ENCODE peak calls at places on chromosomes 3 and 15, in four cellular contexts. H is CD4-positive, alpha-beta memory T cell; V is body of pancreas; Q is heart right ventricle. F is an unnamed sample. For H3K4me1, the result is how much of the 10 kb centered on the place peaks cover.

GRCh38 chr3:55521086-55522060 is 34.3 kb upstream of the WNT5A start:
- DNase-seq in Q (no peak), H (no peak), V (no peak), F (no peak)

GRCh38 chr15:92196342-92196741 is 197.3 kb upstream of the ST8SIA2 start:
- DNase-seq in H (no peak), V (no peak), Q (no peak), F (no peak)

GRCh38 chr15:74817370-74817737 is 4.7 kb downstream of the LMAN1L start:
- DNase-seq in H (no peak), V (no peak), Q (peak), F (no peak)

GRCh38 chr3:158768881-158769518 is 32.9 kb upstream of the MFSD1 start:
- DNase-seq in Q (peak), H (no peak), V (no peak), F (no peak)

GRCh38 chr3:23676093-23676492 is 129.7 kb upstream of the UBE2E1 start:
- DNase-seq in V (no peak), Q (no peak), H (no peak), F (no peak)

GRCh38 chr3:45480871-45481270 is 92.5 kb downstream of the LARS2 start:
- DNase-seq in Q (no peak), H (no peak), V (no peak), F (no peak)

GRCh38 chr3:22939349-22939748 is 263.8 kb upstream of the UBE2E2 start:
- DNase-seq in V (no peak), Q (no peak), H (no peak), F (no peak)

GRCh38 chr3:134645515-134645914 is 5.3 kb downstream of the KY start:
- DNase-seq in V (no peak), Q (no peak), H (no peak), F (no peak)

GRCh38 chr3:143480306-143480852 is 360.8 kb downstream of the CHST2 start:
- DNase-seq in Q (no peak), V (no peak), H (no peak), F (no peak)

GRCh38 chr15:85504739-85505676 is 124.6 kb downstream of the AKAP13 start:
- DNase-seq in H (peak), Q (peak), V (peak), F (peak)

GRCh38 chr3:48960841-48961413 is 29.1 kb upstream of the P4HTM start:
- DNase-seq in H (no peak), V (no peak), Q (no peak), F (no peak)

GRCh38 chr3:126982125-126982521 is 792 bp upstream of the PLXNA1 start:
- DNase-seq in H (no peak), V (no peak), Q (no peak), F (peak)

GRCh38 chr3:104392327-104392726 is 974.4 kb upstream of the ALCAM start:
- DNase-seq in V (no peak), Q (no peak), H (no peak), F (no peak)

GRCh38 chr3:52277071-52277964 is 1.1 kb downstream of the WDR82 start:
- DNase-seq in H (peak), Q (peak), V (peak), F (peak)

GRCh38 chr3:15892311-15892710 is 94.5 kb upstream of the ANKRD28 start:
- DNase-seq in V (no peak), H (no peak), Q (no peak), F (no peak)

GRCh38 chr15:89389841-89390603 is 55.4 kb upstream of the POLG start:
- DNase-seq in V (no peak), Q (no peak), H (no peak), F (no peak)

GRCh38 chr3:171829841-171830559 is 13.1 kb upstream of the TMEM212 start:
- DNase-seq in V (peak), Q (peak), H (no peak), F (peak)

GRCh38 chr15:94875550-94875949 is 644.2 kb downstream of the MCTP2 start:
- DNase-seq in V (no peak), H (no peak), Q (no peak), F (no peak)

GRCh38 chr15:68794869-68795268 is 25.8 kb downstream of the ANP32A start:
- DNase-seq in Q (no peak), H (no peak), V (no peak), F (no peak)

GRCh38 chr15:70629735-70630273 is 133.6 kb downstream of the UACA start:
- DNase-seq in Q (no peak), V (no peak), H (no peak), F (no peak)

GRCh38 chr15:32004249-32004648 is 26.1 kb upstream of the CHRNA7 start:
- DNase-seq in Q (no peak), V (no peak), H (no peak), F (no peak)

GRCh38 chr3:141336672-141337522 is 31.4 kb upstream of the ZBTB38 start:
- DNase-seq in Q (no peak), V (no peak), H (no peak), F (no peak)

GRCh38 chr3:12638105-12638504 is 25.8 kb downstream of the RAF1 start:
- DNase-seq in Q (no peak), V (no peak), H (no peak), F (no peak)

GRCh38 chr15:50543556-50543955 is 2.9 kb downstream of the USP50 start:
- DNase-seq in H (no peak), V (no peak), Q (no peak), F (no peak)

GRCh38 chr3:15601399-15602145 is at the start of the genes BTD and HACL1:
- DNase-seq in H (peak), V (peak), Q (peak), F (peak)

GRCh38 chr3:188003188-188004171 is 150.5 kb upstream of the LPP start:
- DNase-seq in V (peak), H (no peak), Q (no peak), F (no peak)

GRCh38 chr3:32435911-32436815 is 44.5 kb downstream of the CMTM7 start:
- DNase-seq in H (no peak), V (no peak), Q (no peak), F (no peak)

GRCh38 chr3:194100856-194101390 is 35.0 kb upstream of the HES1 start:
- DNase-seq in Q (no peak), V (no peak), H (no peak), F (no peak)

GRCh38 chr3:156300929-156301806 is 180.8 kb downstream of the KCNAB1 start:
- DNase-seq in H (no peak), V (no peak), Q (no peak), F (no peak)

GRCh38 chr3:156300373-156300772 is 180.0 kb downstream of the KCNAB1 start:
- DNase-seq in H (no peak), V (no peak), Q (no peak), F (no peak)

GRCh38 chr3:156305672-156306071 is 185.3 kb downstream of the KCNAB1 start:
- DNase-seq in V (no peak), H (no peak), Q (no peak), F (no peak)

GRCh38 chr3:156304406-156304805 is 184.0 kb downstream of the KCNAB1 start:
- DNase-seq in Q (no peak), H (no peak), V (no peak), F (no peak)

GRCh38 chr3:156303316-156303715 is 182.9 kb downstream of the KCNAB1 start:
- DNase-seq in Q (no peak), H (no peak), V (no peak), F (no peak)
- H3K4me1 ChIP-seq in Q (under half), H (under half), V (under half), F (under half)

GRCh38 chr15:51878446-51879386 is 49.3 kb downstream of the TMOD3 start:
- DNase-seq in V (no peak), Q (no peak), H (peak), F (no peak)
- H3K4me1 ChIP-seq in V (under half), Q (under half), H (under half), F (under half)

DNA sequence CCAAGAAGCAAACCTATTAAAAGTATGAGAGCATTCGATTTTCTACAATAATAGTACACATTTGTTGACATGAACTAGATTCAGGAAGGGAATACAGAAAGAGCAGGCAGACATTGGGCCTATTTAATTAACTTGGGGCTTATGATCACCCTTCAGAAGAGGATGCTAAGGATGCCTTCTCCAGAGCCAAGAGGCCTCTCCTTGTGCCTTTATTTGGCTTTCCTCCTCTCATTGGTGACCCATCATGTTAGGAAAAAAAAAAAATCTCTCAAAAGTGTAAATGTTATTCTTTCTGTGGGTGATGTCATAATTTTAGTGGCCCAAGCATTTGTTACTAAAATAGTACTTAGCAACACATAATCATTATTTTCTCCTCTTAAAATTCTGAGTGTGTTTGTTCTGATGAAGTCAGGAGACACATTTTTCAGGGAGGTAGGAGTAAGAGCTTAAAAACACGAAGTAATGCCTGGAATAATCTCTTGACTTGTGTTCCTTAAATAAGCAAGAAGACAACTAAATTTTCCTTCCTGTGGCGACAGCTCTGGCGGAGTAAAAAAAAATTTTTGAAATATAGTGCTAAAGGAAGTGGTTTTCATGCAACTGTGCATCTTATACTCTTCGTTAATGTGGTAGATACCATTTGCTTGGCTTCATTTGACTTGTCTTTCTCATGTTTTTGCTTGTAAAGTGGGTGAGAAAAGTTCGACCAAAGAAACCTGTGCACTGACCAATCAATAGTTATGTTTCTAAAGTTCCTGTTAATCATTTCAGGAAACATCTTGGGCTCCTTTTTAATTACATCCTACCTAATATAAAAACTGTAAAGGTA is 11.3 kb upstream of the MBNL1 start:
- DNase-seq in V (no peak), H (peak), Q (no peak), F (peak)
- H3K4me1 ChIP-seq in V (under half), H (half or more), Q (under half), F (half or more)

GRCh38 chr15:66619152-66619903 is 53.5 kb upstream of the LCTL start:
- DNase-seq in Q (peak), H (peak), V (peak), F (no peak)
- H3K4me1 ChIP-seq in Q (half or more), H (under half), V (under half), F (under half)